ENCODE peak calls at places on chromosomes 11 and 22, in eight cellular contexts. One of them, this sample, is unnamed.

GRCh38 chr11:10657308-10658271 is 36.0 kb downstream of the IRAG1 start:
- DNase-seq in HL-60: no peak
- DNase-seq in stomach: no peak
- DNase-seq in breast epithelium: no peak
- DNase-seq in GM23338: peak
- DNase-seq in GM12892: no peak
- DNase-seq in vagina: no peak
- DNase-seq in sigmoid colon: peak
- DNase-seq in this sample: no peak

GRCh38 chr11:115008774-115009173 is 330.4 kb downstream of the NXPE2 start:
- DNase-seq in HL-60: no peak
- DNase-seq in stomach: no peak
- DNase-seq in breast epithelium: no peak
- DNase-seq in GM23338: peak
- DNase-seq in GM12892: no peak
- DNase-seq in vagina: no peak
- DNase-seq in sigmoid colon: no peak
- DNase-seq in this sample: no peak

GRCh38 chr11:123543796-123544195 is 110.6 kb downstream of the SCN3B start:
- DNase-seq in HL-60: no peak
- DNase-seq in stomach: no peak
- DNase-seq in breast epithelium: no peak
- DNase-seq in GM23338: no peak
- DNase-seq in GM12892: no peak
- DNase-seq in vagina: no peak
- DNase-seq in sigmoid colon: no peak
- DNase-seq in this sample: no peak

GRCh38 chr11:86440843-86441242 is 66.2 kb downstream of the CCDC81 start:
- DNase-seq in HL-60: no peak
- DNase-seq in stomach: no peak
- DNase-seq in breast epithelium: no peak
- DNase-seq in GM23338: no peak
- DNase-seq in GM12892: no peak
- DNase-seq in vagina: no peak
- DNase-seq in sigmoid colon: no peak
- DNase-seq in this sample: no peak

GRCh38 chr11:113876074-113876797 is 864 bp upstream of the USP28 start:
- DNase-seq in HL-60: peak
- DNase-seq in stomach: no peak
- DNase-seq in breast epithelium: no peak
- DNase-seq in GM23338: no peak
- DNase-seq in GM12892: no peak
- DNase-seq in vagina: peak
- DNase-seq in sigmoid colon: no peak
- DNase-seq in this sample: no peak

GRCh38 chr11:42237701-42238235 is 778.3 kb upstream of the LRRC4C start:
- DNase-seq in HL-60: no peak
- DNase-seq in stomach: no peak
- DNase-seq in breast epithelium: no peak
- DNase-seq in GM23338: no peak
- DNase-seq in GM12892: no peak
- DNase-seq in vagina: no peak
- DNase-seq in sigmoid colon: no peak
- DNase-seq in this sample: no peak

GRCh38 chr11:92890836-92891235 is 78.6 kb upstream of the MTNR1B start:
- DNase-seq in HL-60: no peak
- DNase-seq in stomach: no peak
- DNase-seq in breast epithelium: no peak
- DNase-seq in GM23338: no peak
- DNase-seq in GM12892: no peak
- DNase-seq in vagina: no peak
- DNase-seq in sigmoid colon: no peak
- DNase-seq in this sample: no peak

GRCh38 chr11:100932474-100933100 is 197.0 kb downstream of the PGR start:
- DNase-seq in HL-60: no peak
- DNase-seq in stomach: no peak
- DNase-seq in breast epithelium: no peak
- DNase-seq in GM23338: peak
- DNase-seq in GM12892: no peak
- DNase-seq in vagina: no peak
- DNase-seq in sigmoid colon: no peak
- DNase-seq in this sample: no peak

GRCh38 chr11:12600829-12601228 is 73.4 kb upstream of the TEAD1 start:
- DNase-seq in HL-60: no peak
- DNase-seq in stomach: no peak
- DNase-seq in breast epithelium: no peak
- DNase-seq in GM23338: no peak
- DNase-seq in GM12892: no peak
- DNase-seq in vagina: no peak
- DNase-seq in sigmoid colon: no peak
- DNase-seq in this sample: no peak

DNA sequence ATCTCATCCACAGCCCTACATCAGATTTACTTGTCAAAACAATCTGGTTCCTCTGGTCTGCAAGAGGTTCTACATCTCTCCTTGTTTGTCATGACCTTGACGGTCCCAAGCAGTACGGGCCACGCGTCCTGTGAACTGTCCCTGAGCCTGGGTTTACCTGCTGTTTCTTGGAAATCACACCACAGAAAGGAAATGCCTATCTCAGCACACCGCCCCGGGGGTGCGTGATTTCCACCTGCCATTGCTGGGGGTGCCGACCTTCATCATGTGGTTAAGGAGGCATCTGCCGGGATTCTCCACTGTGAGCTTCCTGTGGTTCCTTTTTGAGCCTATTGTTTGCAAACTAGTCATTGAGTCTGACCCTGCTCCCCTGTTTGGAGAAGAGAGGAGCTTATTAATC is 1363.4 kb downstream of the BRD1 start:
- DNase-seq in HL-60: no peak
- DNase-seq in stomach: no peak
- DNase-seq in breast epithelium: no peak
- DNase-seq in GM23338: no peak
- DNase-seq in GM12892: no peak
- DNase-seq in vagina: no peak
- DNase-seq in sigmoid colon: no peak
- DNase-seq in this sample: no peak
- TF ChIP-seq POLR2AphosphoS5 in HL-60: no peak
- TF ChIP-seq POLR2AphosphoS5 in stomach: no peak
- TF ChIP-seq POLR2AphosphoS5 in breast epithelium: no peak
- TF ChIP-seq POLR2AphosphoS5 in GM23338: no peak
- TF ChIP-seq POLR2AphosphoS5 in GM12892: no peak
- TF ChIP-seq POLR2AphosphoS5 in vagina: no peak
- TF ChIP-seq POLR2AphosphoS5 in sigmoid colon: no peak
- TF ChIP-seq POLR2AphosphoS5 in this sample: no peak

DNA sequence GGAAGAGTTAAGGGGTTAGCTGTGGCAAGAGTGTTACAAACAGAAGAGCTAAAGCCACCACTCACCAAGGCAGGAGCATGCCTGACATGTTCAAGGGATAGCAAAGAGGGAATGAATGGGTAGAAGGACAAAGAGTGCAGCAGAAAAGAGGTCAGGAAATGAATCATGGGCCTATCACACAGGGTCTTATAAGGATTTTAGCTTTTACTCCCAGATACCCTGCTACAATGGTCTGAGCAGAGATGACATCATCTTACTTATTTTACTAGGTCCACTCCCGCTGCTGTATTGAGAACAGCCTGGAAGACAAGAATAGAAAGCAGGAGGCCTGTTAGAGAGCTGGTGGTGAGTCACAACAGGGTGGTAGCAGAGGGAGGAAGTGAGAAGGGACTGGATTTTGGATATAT is 9.8 kb downstream of the TRAF6 start:
- DNase-seq in HL-60: no peak
- DNase-seq in stomach: no peak
- DNase-seq in breast epithelium: no peak
- DNase-seq in GM23338: no peak
- DNase-seq in GM12892: no peak
- DNase-seq in vagina: no peak
- DNase-seq in sigmoid colon: no peak
- DNase-seq in this sample: no peak
- TF ChIP-seq POLR2AphosphoS5 in HL-60: no peak
- TF ChIP-seq POLR2AphosphoS5 in stomach: no peak
- TF ChIP-seq POLR2AphosphoS5 in breast epithelium: no peak
- TF ChIP-seq POLR2AphosphoS5 in GM23338: no peak
- TF ChIP-seq POLR2AphosphoS5 in GM12892: no peak
- TF ChIP-seq POLR2AphosphoS5 in vagina: no peak
- TF ChIP-seq POLR2AphosphoS5 in sigmoid colon: no peak
- TF ChIP-seq POLR2AphosphoS5 in this sample: no peak

GRCh38 chr11:65428578-65429068 is 6.0 kb downstream of the NEAT1 start:
- DNase-seq in HL-60: no peak
- DNase-seq in stomach: peak
- DNase-seq in breast epithelium: no peak
- DNase-seq in GM23338: peak
- DNase-seq in GM12892: no peak
- DNase-seq in vagina: no peak
- DNase-seq in sigmoid colon: peak
- DNase-seq in this sample: peak

GRCh38 chr11:65430406-65431217 is 8.0 kb downstream of the NEAT1 start:
- DNase-seq in HL-60: no peak
- DNase-seq in stomach: peak
- DNase-seq in breast epithelium: peak
- DNase-seq in GM23338: no peak
- DNase-seq in GM12892: no peak
- DNase-seq in vagina: no peak
- DNase-seq in sigmoid colon: peak
- DNase-seq in this sample: peak

GRCh38 chr11:65431452-65432132 is 9.0 kb downstream of the NEAT1 start:
- DNase-seq in HL-60: no peak
- DNase-seq in stomach: no peak
- DNase-seq in breast epithelium: peak
- DNase-seq in GM23338: no peak
- DNase-seq in GM12892: no peak
- DNase-seq in vagina: no peak
- DNase-seq in sigmoid colon: no peak
- DNase-seq in this sample: no peak

GRCh38 chr11:65429069-65429681 is 6.6 kb downstream of the NEAT1 start:
- DNase-seq in HL-60: peak
- DNase-seq in stomach: peak
- DNase-seq in breast epithelium: no peak
- DNase-seq in GM23338: peak
- DNase-seq in GM12892: no peak
- DNase-seq in vagina: peak
- DNase-seq in sigmoid colon: peak
- DNase-seq in this sample: peak

GRCh38 chr11:65429724-65430405 is 7.3 kb downstream of the NEAT1 start:
- DNase-seq in HL-60: peak
- DNase-seq in stomach: peak
- DNase-seq in breast epithelium: peak
- DNase-seq in GM23338: peak
- DNase-seq in GM12892: no peak
- DNase-seq in vagina: peak
- DNase-seq in sigmoid colon: peak
- DNase-seq in this sample: peak
- TF ChIP-seq POLR2AphosphoS5 in HL-60: peak
- TF ChIP-seq POLR2AphosphoS5 in stomach: no peak
- TF ChIP-seq POLR2AphosphoS5 in breast epithelium: peak
- TF ChIP-seq POLR2AphosphoS5 in GM23338: no peak
- TF ChIP-seq POLR2AphosphoS5 in GM12892: peak
- TF ChIP-seq POLR2AphosphoS5 in vagina: peak
- TF ChIP-seq POLR2AphosphoS5 in sigmoid colon: peak
- TF ChIP-seq POLR2AphosphoS5 in this sample: peak

GRCh38 chr11:134384406-134384805 is 27.6 kb downstream of the B3GAT1 start:
- DNase-seq in HL-60: no peak
- DNase-seq in stomach: no peak
- DNase-seq in breast epithelium: no peak
- DNase-seq in GM23338: no peak
- DNase-seq in GM12892: no peak
- DNase-seq in vagina: no peak
- DNase-seq in sigmoid colon: no peak
- DNase-seq in this sample: no peak
- TF ChIP-seq POLR2AphosphoS5 in HL-60: no peak
- TF ChIP-seq POLR2AphosphoS5 in stomach: no peak
- TF ChIP-seq POLR2AphosphoS5 in breast epithelium: no peak
- TF ChIP-seq POLR2AphosphoS5 in GM23338: no peak
- TF ChIP-seq POLR2AphosphoS5 in GM12892: no peak
- TF ChIP-seq POLR2AphosphoS5 in vagina: no peak
- TF ChIP-seq POLR2AphosphoS5 in sigmoid colon: no peak
- TF ChIP-seq POLR2AphosphoS5 in this sample: no peak

DNA sequence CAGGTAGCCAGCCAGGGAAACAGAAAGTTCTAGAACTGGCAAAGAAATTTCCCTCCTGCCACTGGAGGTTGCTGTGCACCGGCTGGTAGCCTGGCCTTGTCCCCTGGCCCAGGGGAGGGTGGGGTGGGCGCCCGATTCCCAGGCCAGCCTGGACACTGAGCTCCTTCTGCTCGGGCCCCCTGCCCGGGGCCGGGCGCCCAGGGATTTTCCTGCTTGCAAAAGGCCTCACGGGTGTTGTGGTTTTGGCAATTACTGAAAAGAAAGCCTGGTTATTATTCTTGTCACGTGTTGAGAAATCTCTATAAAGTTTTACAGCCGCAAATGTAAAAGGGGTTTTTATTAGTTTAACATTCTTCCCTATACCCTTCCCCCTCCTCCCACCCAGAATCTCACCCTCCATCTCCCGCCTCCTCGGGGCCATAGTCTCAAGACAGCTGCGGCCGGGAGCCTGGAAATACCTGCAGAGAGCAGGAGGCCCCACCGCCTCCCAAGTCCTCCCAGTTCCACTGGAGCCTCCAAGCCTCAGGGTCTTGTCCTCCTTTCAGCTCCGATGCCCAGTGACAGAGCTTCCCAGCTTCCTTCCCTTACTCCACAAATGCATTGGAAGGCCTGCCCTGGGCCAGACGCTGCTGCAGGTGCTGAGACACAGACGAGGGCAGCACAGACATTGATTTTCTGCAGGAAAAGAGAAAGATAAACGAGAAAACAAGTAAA is 1515.6 kb downstream of the TBC1D22A start:
- DNase-seq in HL-60: no peak
- DNase-seq in stomach: no peak
- DNase-seq in breast epithelium: no peak
- DNase-seq in GM23338: no peak
- DNase-seq in GM12892: no peak
- DNase-seq in vagina: no peak
- DNase-seq in sigmoid colon: peak
- DNase-seq in this sample: peak
- TF ChIP-seq POLR2AphosphoS5 in HL-60: no peak
- TF ChIP-seq POLR2AphosphoS5 in stomach: no peak
- TF ChIP-seq POLR2AphosphoS5 in breast epithelium: no peak
- TF ChIP-seq POLR2AphosphoS5 in GM23338: no peak
- TF ChIP-seq POLR2AphosphoS5 in GM12892: no peak
- TF ChIP-seq POLR2AphosphoS5 in vagina: peak
- TF ChIP-seq POLR2AphosphoS5 in sigmoid colon: no peak
- TF ChIP-seq POLR2AphosphoS5 in this sample: peak

DNA sequence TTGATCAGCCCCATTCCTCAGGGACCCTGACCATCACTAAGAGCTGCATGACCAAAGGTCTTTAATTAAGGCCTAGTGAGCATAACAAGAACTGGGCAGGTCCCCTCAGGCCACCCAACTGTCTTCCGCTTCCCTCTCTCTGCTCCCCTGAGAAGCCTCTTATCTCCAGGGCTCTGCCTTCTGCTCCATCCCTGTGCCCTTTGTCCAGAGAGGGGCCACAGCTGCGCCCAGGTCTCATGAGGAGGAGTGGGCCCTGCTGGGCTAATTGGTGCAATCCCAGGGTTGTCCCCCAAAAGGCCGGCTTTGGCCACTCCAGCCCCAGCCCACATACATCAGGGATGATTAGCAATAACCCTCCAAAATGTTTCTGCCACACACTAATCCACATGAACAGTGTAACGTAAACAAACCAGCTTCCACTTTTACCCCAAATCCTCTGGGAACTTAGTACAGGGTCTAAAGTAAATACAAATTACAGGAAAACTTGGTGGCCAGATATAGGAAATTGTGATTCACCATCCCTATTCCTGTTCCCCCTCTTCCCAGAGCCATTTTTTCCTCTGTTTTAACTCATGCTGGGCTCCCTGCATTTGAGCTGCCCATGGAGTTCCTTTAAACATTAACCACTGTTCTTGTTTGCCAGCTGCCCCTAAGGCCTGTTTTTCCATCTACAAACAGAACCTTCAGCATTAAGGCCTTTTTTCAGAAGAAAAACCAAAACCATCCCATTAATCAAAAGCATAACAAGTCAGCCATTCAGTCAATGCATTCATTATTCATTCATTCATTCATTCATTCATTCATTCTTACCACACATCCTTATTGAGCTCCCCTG is 34.6 kb upstream of the CAVIN3 start:
- DNase-seq in HL-60: no peak
- DNase-seq in stomach: no peak
- DNase-seq in breast epithelium: no peak
- DNase-seq in GM23338: no peak
- DNase-seq in GM12892: no peak
- DNase-seq in vagina: no peak
- DNase-seq in sigmoid colon: no peak
- DNase-seq in this sample: no peak
- TF ChIP-seq POLR2AphosphoS5 in HL-60: no peak
- TF ChIP-seq POLR2AphosphoS5 in stomach: no peak
- TF ChIP-seq POLR2AphosphoS5 in breast epithelium: no peak
- TF ChIP-seq POLR2AphosphoS5 in GM23338: no peak
- TF ChIP-seq POLR2AphosphoS5 in GM12892: no peak
- TF ChIP-seq POLR2AphosphoS5 in vagina: no peak
- TF ChIP-seq POLR2AphosphoS5 in sigmoid colon: no peak
- TF ChIP-seq POLR2AphosphoS5 in this sample: no peak

This sample was measured in prostate gland.